ENCODE peak calls at places on chromosome 3, in nine cellular contexts. D is cardiac fibroblast, B is left lung, U is cardiac muscle cell, P is fibroblast of pulmonary artery, L is astrocyte of the spinal cord, K is GM12864, J is OCI-LY7, C is mammary epithelial cell. X is an unnamed sample.

GRCh38 chr3:106590259-106590658 is 721.4 kb upstream of the CBLB start:
- DNase-seq in D (peak), B (no peak), U (no peak), P (no peak), L (no peak), K (no peak), J (no peak), C (no peak), X (no peak)

GRCh38 chr3:46713048-46713897 is 4.4 kb downstream of the PRSS50 start:
- DNase-seq in D (no peak), B (no peak), U (no peak), P (no peak), L (no peak), K (no peak), J (no peak), C (no peak), X (no peak)

GRCh38 chr3:107846282-107846852 is 244.5 kb downstream of the CD47 start:
- DNase-seq in D (peak), B (peak), U (peak), P (peak), L (peak), K (no peak), J (peak), C (peak), X (peak)

GRCh38 chr3:136074546-136074945 is 109.0 kb downstream of the PPP2R3A start:
- DNase-seq in D (peak), B (no peak), U (no peak), P (peak), L (peak), K (no peak), J (no peak), C (no peak), X (no peak)

GRCh38 chr3:99878005-99878404 is 60.3 kb downstream of the CMSS1 start:
- DNase-seq in D (peak), B (no peak), U (no peak), P (peak), L (peak), K (no peak), J (no peak), C (peak), X (peak)

GRCh38 chr3:105139851-105140560 is 226.7 kb upstream of the ALCAM start:
- DNase-seq in D (no peak), B (peak), U (no peak), P (no peak), L (no peak), K (no peak), J (no peak), C (no peak), X (no peak)

GRCh38 chr3:186108106-186108940 is 566 bp downstream of the ETV5 start:
- DNase-seq in D (peak), B (peak), U (peak), P (peak), L (peak), K (no peak), J (peak), C (peak), X (no peak)

GRCh38 chr3:18481946-18482548 is 56.9 kb upstream of the SATB1 start:
- DNase-seq in D (no peak), B (no peak), U (no peak), P (no peak), L (no peak), K (no peak), J (no peak), C (no peak), X (no peak)

GRCh38 chr3:10601131-10601856 is 95.9 kb upstream of the ATP2B2 start:
- DNase-seq in D (no peak), B (no peak), U (no peak), P (no peak), L (peak), K (no peak), J (no peak), C (peak), X (no peak)

GRCh38 chr3:114052216-114052615 is 4.1 kb downstream of the CCDC191 start:
- DNase-seq in D (no peak), B (no peak), U (no peak), P (no peak), L (no peak), K (no peak), J (no peak), C (no peak), X (no peak)

GRCh38 chr3:63051920-63052319 is 176.7 kb upstream of the CADPS start:
- DNase-seq in D (peak), B (no peak), U (no peak), P (peak), L (peak), K (no peak), J (no peak), C (no peak), X (no peak)

GRCh38 chr3:35322070-35322469 is 317.3 kb upstream of the ARPP21 start:
- DNase-seq in D (peak), B (no peak), U (no peak), P (peak), L (peak), K (no peak), J (no peak), C (no peak), X (peak)

GRCh38 chr3:185560676-185561075 is 8.3 kb upstream of the LIPH start:
- DNase-seq in D (no peak), B (no peak), U (peak), P (no peak), L (no peak), K (no peak), J (no peak), C (no peak), X (no peak)

GRCh38 chr3:172626241-172626640 is 84.6 kb downstream of the NCEH1 start:
- DNase-seq in D (peak), B (no peak), U (no peak), P (peak), L (peak), K (no peak), J (no peak), C (peak), X (no peak)

GRCh38 chr3:132283440-132283839 is 33.8 kb upstream of the ACP3 start:
- DNase-seq in D (peak), B (no peak), U (peak), P (peak), L (peak), K (no peak), J (no peak), C (no peak), X (no peak)

GRCh38 chr3:50651875-50652529 is 22.7 kb upstream of the DOCK3 start:
- DNase-seq in D (no peak), B (no peak), U (no peak), P (no peak), L (no peak), K (no peak), J (no peak), C (no peak), X (no peak)

GRCh38 chr3:130386604-130387263 is 41.3 kb downstream of the COL6A5 start:
- DNase-seq in D (peak), B (no peak), U (no peak), P (peak), L (peak), K (no peak), J (no peak), C (peak), X (peak)

GRCh38 chr3:49841126-49841525 is 15.2 kb downstream of the TRAIP start:
- DNase-seq in D (peak), B (no peak), U (peak), P (peak), L (peak), K (no peak), J (peak), C (no peak), X (no peak)

GRCh38 chr3:14411166-14411526 is 8.7 kb downstream of the SLC6A6 start:
- DNase-seq in D (no peak), B (peak), U (no peak), P (no peak), L (no peak), K (no peak), J (no peak), C (no peak), X (no peak)

GRCh38 chr3:177800565-177800964 is 603.3 kb upstream of the TBL1XR1 start:
- DNase-seq in D (no peak), B (no peak), U (no peak), P (no peak), L (no peak), K (no peak), J (no peak), C (peak), X (no peak)

GRCh38 chr3:197000211-197000610 is 29.4 kb downstream of the MELTF start:
- DNase-seq in D (no peak), B (no peak), U (no peak), P (peak), L (no peak), K (no peak), J (peak), C (peak), X (no peak)

GRCh38 chr3:177905895-177906511 is 630.2 kb upstream of the KCNMB2 start:
- DNase-seq in D (peak), B (no peak), U (no peak), P (peak), L (peak), K (no peak), J (no peak), C (peak), X (peak)

GRCh38 chr3:58627941-58628340 is 38.6 kb downstream of the FAM3D start:
- DNase-seq in D (no peak), B (no peak), U (no peak), P (no peak), L (no peak), K (no peak), J (no peak), C (no peak), X (no peak)

GRCh38 chr3:111531446-111531845 is 10.6 kb upstream of the CD96 start:
- DNase-seq in D (peak), B (no peak), U (no peak), P (peak), L (peak), K (no peak), J (no peak), C (no peak), X (no peak)

GRCh38 chr3:43503067-43503728 is 118.6 kb downstream of the ANO10 start:
- DNase-seq in D (peak), B (no peak), U (peak), P (peak), L (peak), K (no peak), J (peak), C (no peak), X (no peak)

GRCh38 chr3:147419062-147419701 is 10.0 kb downstream of the ZIC1 start:
- DNase-seq in D (peak), B (no peak), U (peak), P (peak), L (peak), K (no peak), J (no peak), C (no peak), X (no peak)

GRCh38 chr3:33424606-33425453 is 15.4 kb downstream of the UBP1 start:
- DNase-seq in D (no peak), B (no peak), U (no peak), P (no peak), L (no peak), K (no peak), J (no peak), C (no peak), X (no peak)

GRCh38 chr3:5138214-5138981 is 16.3 kb downstream of the ARL8B start:
- DNase-seq in D (peak), B (no peak), U (peak), P (peak), L (peak), K (no peak), J (no peak), C (no peak), X (no peak)

GRCh38 chr3:126948980-126949535 is 33.9 kb upstream of the PLXNA1 start:
- DNase-seq in D (no peak), B (no peak), U (no peak), P (no peak), L (no peak), K (no peak), J (no peak), C (no peak), X (no peak)

GRCh38 chr3:32154180-32154579 is 47.8 kb downstream of the GPD1L start:
- DNase-seq in D (no peak), B (no peak), U (no peak), P (no peak), L (no peak), K (no peak), J (peak), C (no peak), X (no peak)
- TF ChIP-seq CTCF in D (peak), B (no peak), U (peak), P (peak), L (peak), K (peak), J (peak), C (no peak), X (peak)

GRCh38 chr3:119913021-119913420 is 131.1 kb downstream of the NR1I2 start:
- DNase-seq in D (no peak), B (no peak), U (no peak), P (no peak), L (no peak), K (no peak), J (no peak), C (peak), X (no peak)
- H3K4me3 ChIP-seq in D (no peak), B (no peak), U (no peak), P (no peak), L (no peak), K (no peak), J (no peak), C (no peak), X (no peak)

GRCh38 chr3:53195602-53196574 is 34.9 kb downstream of the PRKCD start:
- DNase-seq in D (peak), B (no peak), U (peak), P (peak), L (peak), K (no peak), J (peak), C (peak), X (no peak)

GRCh38 chr3:53198256-53198977 is 37.4 kb downstream of the PRKCD start:
- DNase-seq in D (no peak), B (no peak), U (peak), P (no peak), L (no peak), K (no peak), J (peak), C (no peak), X (no peak)

GRCh38 chr3:53195066-53195450 is 34.0 kb downstream of the PRKCD start:
- DNase-seq in D (no peak), B (no peak), U (no peak), P (no peak), L (no peak), K (no peak), J (no peak), C (no peak), X (no peak)

GRCh38 chr3:53198996-53199395 is 38.0 kb downstream of the PRKCD start:
- DNase-seq in D (no peak), B (peak), U (no peak), P (no peak), L (no peak), K (no peak), J (no peak), C (no peak), X (no peak)

DNA sequence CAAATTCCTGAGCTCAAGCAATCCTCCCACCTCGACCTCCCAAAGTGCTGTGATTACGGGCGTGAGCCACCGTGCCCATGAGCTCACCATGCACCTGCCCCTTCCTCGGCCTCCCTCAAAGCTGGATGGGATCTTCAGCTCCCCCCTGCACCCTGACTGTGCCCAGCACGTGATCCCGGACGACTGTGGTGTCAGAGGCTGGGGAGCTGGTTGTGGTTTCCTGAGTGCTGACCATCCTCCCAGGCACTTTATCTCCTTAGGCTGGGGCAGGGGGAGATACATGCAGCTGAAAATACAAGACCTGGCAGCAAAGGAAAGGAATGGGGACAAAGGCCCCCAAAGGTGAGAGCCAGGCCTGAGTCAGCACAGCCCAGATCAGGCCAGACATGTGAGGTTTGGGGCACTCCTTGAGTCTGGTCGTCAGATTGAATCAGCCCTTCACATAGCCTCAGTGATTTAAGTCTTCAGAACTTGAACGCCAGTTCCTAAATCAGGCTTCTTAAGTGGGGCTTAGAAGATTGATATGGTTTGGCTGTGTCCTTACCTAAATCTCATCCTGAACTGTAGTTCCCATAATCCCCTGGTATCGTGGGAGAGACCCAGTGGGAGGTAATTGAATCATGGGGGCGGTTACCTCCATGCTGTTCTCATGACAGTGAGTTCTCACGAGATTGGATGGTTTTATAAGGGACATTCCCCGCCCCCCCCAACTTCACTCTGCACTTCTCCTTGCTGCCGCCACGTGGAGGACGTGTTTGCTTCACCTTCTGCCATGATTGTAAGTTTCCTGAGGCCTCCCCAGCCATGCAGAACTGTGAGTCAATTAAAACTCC is 35.8 kb downstream of the PRKCD start:
- DNase-seq in D (peak), B (no peak), U (peak), P (peak), L (peak), K (peak), J (peak), C (no peak), X (no peak)
- TF ChIP-seq CTCF in D (no peak), B (no peak), U (peak), P (no peak), L (no peak), K (peak), J (peak), C (no peak), X (no peak)

GRCh38 chr3:151318313-151318712 is 1.7 kb upstream of the GPR87 start:
- DNase-seq in D (peak), B (no peak), U (no peak), P (peak), L (no peak), K (no peak), J (no peak), C (no peak), X (no peak)

GRCh38 chr3:151318946-151319345 is 2.3 kb upstream of the GPR87 start:
- DNase-seq in D (no peak), B (no peak), U (no peak), P (no peak), L (no peak), K (no peak), J (no peak), C (peak), X (no peak)

GRCh38 chr3:151322549-151322948 is 5.9 kb upstream of the GPR87 start:
- DNase-seq in D (no peak), B (no peak), U (no peak), P (no peak), L (no peak), K (no peak), J (no peak), C (no peak), X (no peak)

GRCh38 chr3:151320131-151320530 is 3.5 kb upstream of the GPR87 start:
- DNase-seq in D (no peak), B (no peak), U (no peak), P (no peak), L (no peak), K (no peak), J (no peak), C (no peak), X (no peak)

DNA sequence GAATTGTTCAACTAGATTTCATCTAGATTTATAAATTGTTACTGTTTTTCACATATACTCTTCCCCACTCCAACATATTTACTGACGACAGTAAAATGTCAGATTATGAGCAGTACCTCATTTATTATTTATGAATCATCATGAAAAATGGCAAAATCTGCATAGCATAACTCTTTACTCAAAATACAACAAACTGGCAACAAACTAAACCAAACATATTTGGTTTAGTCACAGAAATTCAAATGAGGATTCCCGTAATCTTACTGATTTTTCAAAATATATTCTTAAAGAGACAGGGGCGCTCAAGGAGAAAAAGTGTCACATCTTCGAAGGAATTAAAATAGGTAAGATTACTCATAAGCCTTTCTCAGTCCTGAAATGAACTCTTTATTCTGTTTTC is 3.0 kb upstream of the GPR87 start:
- DNase-seq in D (peak), B (no peak), U (no peak), P (peak), L (no peak), K (no peak), J (no peak), C (no peak), X (no peak)
- H3K4me3 ChIP-seq in D (no peak), B (no peak), U (no peak), P (no peak), L (no peak), K (no peak), J (no peak), C (no peak), X (no peak)

GRCh38 chr3:190855151-190855550 is 7.3 kb downstream of the GMNC start:
- DNase-seq in D (no peak), B (no peak), U (no peak), P (no peak), L (no peak), K (no peak), J (no peak), C (no peak), X (no peak)
- TF ChIP-seq CTCF in D (no peak), B (no peak), U (no peak), P (no peak), L (no peak), K (no peak), J (no peak), C (no peak), X (no peak)

GRCh38 chr3:192514081-192514753 is 213.1 kb downstream of the FGF12 start:
- DNase-seq in D (peak), B (no peak), U (peak), P (peak), L (peak), K (no peak), J (no peak), C (peak), X (peak)

GRCh38 chr3:192515661-192516040 is 211.7 kb downstream of the FGF12 start:
- DNase-seq in D (no peak), B (no peak), U (no peak), P (no peak), L (no peak), K (no peak), J (no peak), C (no peak), X (no peak)

GRCh38 chr3:192516850-192517249 is 210.5 kb downstream of the FGF12 start:
- DNase-seq in D (no peak), B (no peak), U (no peak), P (no peak), L (no peak), K (no peak), J (no peak), C (no peak), X (no peak)

DNA sequence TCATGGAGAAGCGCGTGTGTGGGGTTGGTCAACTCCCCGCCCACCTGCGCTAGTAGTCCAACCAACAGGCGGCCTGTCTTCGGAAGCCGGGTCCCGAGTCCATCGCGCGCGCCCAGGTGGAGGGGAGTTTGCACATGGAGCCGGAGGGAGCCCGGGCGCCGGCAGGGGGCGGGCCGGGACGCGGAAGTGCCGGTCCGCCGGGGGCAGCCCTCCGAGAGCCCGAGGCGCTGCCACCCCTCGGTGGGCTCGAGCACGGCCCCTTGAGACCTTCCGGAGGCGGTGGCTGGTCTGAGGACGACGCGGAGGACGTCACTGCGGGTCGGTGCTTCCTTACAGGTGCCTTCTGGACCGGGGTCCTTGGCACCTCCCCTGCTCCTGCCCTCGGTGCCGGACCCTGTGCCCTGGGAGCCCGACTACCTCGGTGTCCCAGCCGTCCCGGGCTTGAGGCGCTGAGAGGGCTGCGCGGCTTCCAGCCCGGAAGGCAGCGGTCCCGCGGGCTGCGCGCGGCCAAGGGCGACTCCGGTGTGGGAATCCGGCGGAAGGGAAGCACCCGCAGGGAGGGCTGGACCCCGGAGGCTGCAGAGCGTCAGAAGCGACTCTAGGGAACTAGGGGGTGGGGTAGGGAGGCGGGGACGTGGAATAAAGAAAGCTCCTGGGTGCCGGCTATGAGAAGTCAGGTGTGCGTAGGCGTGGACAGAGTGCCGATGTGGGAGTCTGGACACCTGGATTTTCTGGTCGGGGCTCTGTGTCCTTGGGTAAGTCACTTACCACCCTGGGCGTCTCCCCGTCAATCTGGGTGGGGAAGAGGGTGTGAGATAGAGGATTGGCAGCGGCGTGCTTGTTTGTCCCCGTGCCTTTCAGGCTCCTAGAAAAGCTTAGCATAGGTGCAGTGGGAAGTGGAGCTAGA is 212.3 kb downstream of the FGF12 start:
- DNase-seq in D (no peak), B (no peak), U (peak), P (no peak), L (no peak), K (no peak), J (no peak), C (no peak), X (no peak)
- H3K4me3 ChIP-seq in D (peak), B (peak), U (peak), P (no peak), L (peak), K (no peak), J (no peak), C (peak), X (peak)

GRCh38 chr3:119375106-119375505 is 80.9 kb downstream of the ARHGAP31 start:
- DNase-seq in D (no peak), B (no peak), U (no peak), P (no peak), L (no peak), K (no peak), J (no peak), C (no peak), X (no peak)
- TF ChIP-seq CTCF in D (no peak), B (no peak), U (no peak), P (no peak), L (no peak), K (no peak), J (no peak), C (no peak), X (no peak)

X was measured in kidney epithelial cell.